ENCODE peak calls at places on chromosomes 4 and X, in eight cellular contexts. B, F, E, Z, Y, C, X and R are unnamed samples. For H3K4me1, the result is how much of the 10 kb centered on the place peaks cover.

GRCh38 chr4:13176603-13177190 is 307.4 kb downstream of the RAB28 start:
- DNase-seq in B (no peak), F (no peak), E (no peak), Z (no peak), Y (peak), C (no peak), X (no peak), R (no peak)

GRCh38 chr4:151553874-151554273 is 144.9 kb downstream of the FHIP1A start:
- DNase-seq in B (no peak), F (no peak), E (no peak), Z (no peak), Y (no peak), C (no peak), X (no peak), R (no peak)

GRCh38 chrX:110131031-110131430 is 128.1 kb downstream of the TMEM164 start:
- DNase-seq in B (no peak), F (no peak), E (no peak), Z (no peak), Y (no peak), C (no peak), X (no peak), R (no peak)

GRCh38 chr4:1315838-1316536 is 26.3 kb downstream of the MAEA start:
- DNase-seq in B (no peak), F (peak), E (no peak), Z (peak), Y (no peak), C (no peak), X (no peak), R (no peak)

GRCh38 chr4:113540859-113541258 is 220.7 kb downstream of the CAMK2D start:
- DNase-seq in B (no peak), F (no peak), E (peak), Z (no peak), Y (no peak), C (no peak), X (no peak), R (peak)

GRCh38 chr4:171186700-171187099 is 626.5 kb upstream of the GALNTL6 start:
- DNase-seq in B (no peak), F (peak), E (no peak), Z (no peak), Y (peak), C (no peak), X (no peak), R (no peak)

GRCh38 chr4:48343035-48343434 is 1.7 kb downstream of the SLAIN2 start:
- DNase-seq in B (no peak), F (no peak), E (no peak), Z (no peak), Y (no peak), C (no peak), X (no peak), R (no peak)

GRCh38 chr4:170672571-170672970 is 582.8 kb upstream of the AADAT start:
- DNase-seq in B (no peak), F (no peak), E (peak), Z (no peak), Y (no peak), C (no peak), X (no peak), R (no peak)

GRCh38 chrX:71532753-71533425 is at the start of gene OGT:
- DNase-seq in B (peak), F (peak), E (peak), Z (peak), Y (peak), C (peak), X (peak), R (peak)

GRCh38 chr4:21476753-21477152 is 471.8 kb downstream of the KCNIP4 start:
- DNase-seq in B (no peak), F (no peak), E (no peak), Z (no peak), Y (peak), C (no peak), X (peak), R (no peak)

GRCh38 chr4:40305329-40306193 is 29.6 kb upstream of the CHRNA9 start:
- DNase-seq in B (no peak), F (no peak), E (no peak), Z (no peak), Y (no peak), C (no peak), X (no peak), R (no peak)

GRCh38 chrX:33592398-33592797 is 381.0 kb upstream of the DMD start:
- DNase-seq in B (no peak), F (no peak), E (no peak), Z (no peak), Y (no peak), C (no peak), X (no peak), R (no peak)

GRCh38 chrX:49932786-49933185 is 10.4 kb downstream of the CLCN5 start:
- DNase-seq in B (no peak), F (no peak), E (no peak), Z (no peak), Y (no peak), C (no peak), X (no peak), R (no peak)

GRCh38 chr4:98939892-98940298 is 11.0 kb upstream of the EIF4E start:
- DNase-seq in B (no peak), F (no peak), E (peak), Z (no peak), Y (peak), C (no peak), X (peak), R (no peak)

GRCh38 chrX:24890677-24891076 is 125.1 kb downstream of the ARX start:
- DNase-seq in B (no peak), F (no peak), E (no peak), Z (no peak), Y (no peak), C (no peak), X (peak), R (no peak)

GRCh38 chrX:139204903-139205667 is 325.5 kb upstream of the F9 start:
- DNase-seq in B (no peak), F (peak), E (peak), Z (peak), Y (peak), C (peak), X (no peak), R (no peak)

GRCh38 chrX:129316461-129316860 is 206.8 kb downstream of the SMARCA1 start:
- DNase-seq in B (no peak), F (no peak), E (no peak), Z (no peak), Y (no peak), C (no peak), X (no peak), R (no peak)

GRCh38 chr4:158811704-158812103 is 42.9 kb downstream of the FNIP2 start:
- DNase-seq in B (no peak), F (peak), E (no peak), Z (no peak), Y (no peak), C (no peak), X (no peak), R (no peak)

GRCh38 chr4:76388160-76388908 is 32.6 kb downstream of the CCDC158 start:
- DNase-seq in B (no peak), F (no peak), E (peak), Z (no peak), Y (peak), C (no peak), X (peak), R (no peak)

GRCh38 chr4:1598206-1598605 is 85.9 kb downstream of the FAM53A start:
- DNase-seq in B (no peak), F (peak), E (no peak), Z (no peak), Y (no peak), C (peak), X (no peak), R (no peak)

GRCh38 chr4:74206088-74206826 is 48.3 kb downstream of the MTHFD2L start:
- DNase-seq in B (no peak), F (peak), E (peak), Z (no peak), Y (no peak), C (no peak), X (no peak), R (no peak)

GRCh38 chrX:107672955-107673378 is 44.7 kb downstream of the PRPS1 start:
- DNase-seq in B (peak), F (peak), E (peak), Z (peak), Y (peak), C (peak), X (peak), R (no peak)

GRCh38 chrX:103734125-103734760 is 23.5 kb downstream of the TMEM31 start:
- DNase-seq in B (no peak), F (no peak), E (peak), Z (no peak), Y (no peak), C (no peak), X (no peak), R (no peak)

GRCh38 chr4:10192331-10192730 is 75.7 kb upstream of the WDR1 start:
- DNase-seq in B (no peak), F (no peak), E (no peak), Z (no peak), Y (no peak), C (no peak), X (no peak), R (no peak)

GRCh38 chrX:26071618-26072017 is 66.5 kb upstream of the MAGEB18 start:
- DNase-seq in B (no peak), F (no peak), E (no peak), Z (no peak), Y (no peak), C (no peak), X (no peak), R (no peak)

GRCh38 chr4:8235686-8236085 is 33.9 kb upstream of the HTRA3 start:
- DNase-seq in B (no peak), F (no peak), E (no peak), Z (no peak), Y (no peak), C (peak), X (no peak), R (no peak)

GRCh38 chrX:65926095-65927019 is 113.5 kb downstream of the VSIG4 start:
- DNase-seq in B (no peak), F (no peak), E (no peak), Z (no peak), Y (no peak), C (no peak), X (no peak), R (no peak)

GRCh38 chrX:20026278-20026677 is 35.4 kb upstream of the BCLAF3 start:
- DNase-seq in B (no peak), F (no peak), E (peak), Z (no peak), Y (no peak), C (no peak), X (peak), R (peak)

GRCh38 chr4:26212528-26212927 is 108.3 kb upstream of the RBPJ start:
- DNase-seq in B (no peak), F (no peak), E (no peak), Z (no peak), Y (no peak), C (no peak), X (no peak), R (no peak)

GRCh38 chr4:165580379-165580905 is 201.6 kb downstream of the CPE start:
- DNase-seq in B (no peak), F (no peak), E (peak), Z (no peak), Y (no peak), C (no peak), X (no peak), R (peak)

GRCh38 chr4:116066711-116067245 is 953.4 kb upstream of the NDST4 start:
- DNase-seq in B (no peak), F (no peak), E (no peak), Z (no peak), Y (peak), C (no peak), X (no peak), R (no peak)

GRCh38 chr4:96429657-96430056 is 589.8 kb downstream of the PDHA2 start:
- DNase-seq in B (no peak), F (no peak), E (no peak), Z (no peak), Y (no peak), C (no peak), X (no peak), R (no peak)
- H3K4me1 ChIP-seq in B (under half), F (under half), E (under half), Z (under half), Y (under half), C (under half), X (under half), R (under half)

GRCh38 chr4:2933566-2934076 is 29.6 kb downstream of the NOP14 start:
- DNase-seq in B (peak), F (peak), E (no peak), Z (no peak), Y (no peak), C (no peak), X (no peak), R (no peak)
- H3K4me1 ChIP-seq in B (under half), F (under half), E (under half), Z (half or more), Y (under half), C (half or more), X (under half), R (under half)

GRCh38 chr4:30865676-30866075 is 145.5 kb downstream of the PCDH7 start:
- DNase-seq in B (no peak), F (no peak), E (peak), Z (no peak), Y (no peak), C (no peak), X (no peak), R (no peak)
- H3K4me1 ChIP-seq in B (under half), F (under half), E (under half), Z (under half), Y (under half), C (under half), X (under half), R (under half)

GRCh38 chr4:153485374-153485773 is 19.2 kb downstream of the TMEM131L start:
- DNase-seq in B (no peak), F (no peak), E (no peak), Z (no peak), Y (no peak), C (no peak), X (no peak), R (no peak)
- H3K4me1 ChIP-seq in B (under half), F (under half), E (under half), Z (half or more), Y (under half), C (half or more), X (under half), R (under half)